ENCODE peak calls at places on chromosomes 6 and 20, in four cellular contexts. G, A, B and S are unnamed samples. For H3K9me2, the result is how much of the 10 kb centered on the place peaks cover.

GRCh38 chr20:9422335-9422734 is 92.1 kb upstream of the LAMP5 start:
- DNase-seq in B (no peak), G (no peak), A (no peak), S (no peak)

GRCh38 chr6:17932362-17932852 is 55.0 kb downstream of the KIF13A start:
- DNase-seq in A (no peak), B (peak), G (peak), S (no peak)

GRCh38 chr6:110529355-110529754 is 52.9 kb upstream of the SLC22A16 start:
- DNase-seq in B (no peak), G (no peak), A (no peak), S (no peak)

GRCh38 chr20:23205656-23206055 is 119.5 kb upstream of the CD93 start:
- DNase-seq in G (peak), A (peak), B (no peak), S (no peak)

GRCh38 chr6:114140416-114140815 is 169.5 kb upstream of the HDAC2 start:
- DNase-seq in A (no peak), G (no peak), B (no peak), S (no peak)

GRCh38 chr6:135210632-135211305 is 29.7 kb downstream of the MYB start:
- DNase-seq in B (no peak), A (no peak), G (no peak), S (no peak)

GRCh38 chr6:79071547-79071946 is 6.5 kb downstream of the PHIP start:
- DNase-seq in B (no peak), A (no peak), G (no peak), S (no peak)

GRCh38 chr6:52546192-52546591 is 30.7 kb downstream of the TRAM2 start:
- DNase-seq in B (no peak), G (no peak), A (no peak), S (no peak)

GRCh38 chr20:38050691-38051090 is 17.1 kb downstream of the RPRD1B start:
- DNase-seq in A (no peak), G (no peak), B (no peak), S (no peak)

GRCh38 chr6:54173084-54173483 is 61.8 kb downstream of the MLIP start:
- DNase-seq in G (no peak), A (no peak), B (no peak), S (no peak)

GRCh38 chr20:23630392-23630849 is 7.3 kb downstream of the CST3 start:
- DNase-seq in G (no peak), B (no peak), A (no peak), S (no peak)

GRCh38 chr20:6780414-6780813 is 12.9 kb downstream of the BMP2 start:
- DNase-seq in A (no peak), G (no peak), B (no peak), S (no peak)

GRCh38 chr6:133978896-133979240 is 25.8 kb downstream of the TBPL1 start:
- DNase-seq in G (no peak), A (no peak), B (no peak), S (no peak)

GRCh38 chr6:40881501-40881900 is 157.5 kb downstream of the UNC5CL start:
- DNase-seq in A (no peak), B (no peak), G (no peak), S (no peak)

GRCh38 chr6:40887079-40887822 is 151.8 kb downstream of the UNC5CL start:
- DNase-seq in G (no peak), A (peak), B (no peak), S (no peak)

GRCh38 chr6:40879169-40879568 is 159.9 kb downstream of the UNC5CL start:
- DNase-seq in G (no peak), A (no peak), B (no peak), S (no peak)

GRCh38 chr6:40885139-40885774 is 153.8 kb downstream of the UNC5CL start:
- DNase-seq in A (no peak), B (no peak), G (no peak), S (no peak)

GRCh38 chr6:40882321-40882720 is 156.7 kb downstream of the UNC5CL start:
- DNase-seq in A (no peak), G (peak), B (no peak), S (no peak)
- H3K9me2 ChIP-seq in A (under half), G (under half), B (under half), S (under half)

DNA sequence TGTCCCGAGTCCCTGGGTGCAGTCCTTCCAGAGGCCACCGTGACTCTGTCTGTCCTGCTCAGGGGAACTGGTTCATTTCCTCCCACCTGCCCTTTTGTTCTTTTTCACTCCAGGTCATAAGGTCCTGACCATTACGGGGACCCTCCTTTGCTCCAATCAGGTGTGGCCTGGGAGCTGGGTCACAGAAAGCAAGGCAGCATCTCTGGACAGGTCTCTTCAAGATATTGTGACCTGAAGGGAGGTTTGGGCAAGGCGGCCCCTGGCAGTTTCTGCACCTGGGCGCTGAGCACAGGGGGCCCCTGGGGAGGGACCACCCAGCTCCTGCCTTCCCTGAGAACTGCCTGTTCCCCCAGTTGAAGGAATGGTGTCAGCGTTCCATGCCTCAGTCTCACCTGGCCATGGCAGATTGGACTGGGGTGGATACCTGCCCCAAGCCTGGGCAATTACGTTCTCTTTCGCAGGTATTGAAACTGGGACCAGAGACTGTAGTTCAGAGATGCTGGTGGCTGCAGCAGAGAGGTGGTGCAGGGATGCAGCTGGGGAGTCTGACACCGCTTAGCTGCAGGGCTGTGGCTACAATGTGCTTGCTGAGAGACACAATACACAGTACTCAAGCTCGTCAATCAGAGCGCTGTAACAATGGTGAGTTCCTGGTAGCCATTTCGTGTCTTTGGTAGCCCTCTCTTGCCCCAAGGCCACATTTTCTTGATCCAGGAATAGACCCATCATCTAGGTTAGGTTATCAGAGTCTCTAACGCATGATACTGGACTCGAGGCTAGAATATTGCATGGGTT is 15.6 kb upstream of the NELFCD start:
- DNase-seq in G (no peak), A (no peak), B (no peak), S (no peak)
- H3K9me2 ChIP-seq in G (under half), A (under half), B (under half), S (under half)

GRCh38 chr6:157492249-157492648 is 111.3 kb downstream of the ZDHHC14 start:
- DNase-seq in B (no peak), A (no peak), G (no peak), S (no peak)

GRCh38 chr6:157493576-157493975 is 112.6 kb downstream of the ZDHHC14 start:
- DNase-seq in B (no peak), A (no peak), G (no peak), S (no peak)

GRCh38 chr6:157493173-157493572 is 112.2 kb downstream of the ZDHHC14 start:
- DNase-seq in A (no peak), B (no peak), G (no peak), S (no peak)

GRCh38 chr6:157492741-157493140 is 111.8 kb downstream of the ZDHHC14 start:
- DNase-seq in G (no peak), A (no peak), B (no peak), S (no peak)

DNA sequence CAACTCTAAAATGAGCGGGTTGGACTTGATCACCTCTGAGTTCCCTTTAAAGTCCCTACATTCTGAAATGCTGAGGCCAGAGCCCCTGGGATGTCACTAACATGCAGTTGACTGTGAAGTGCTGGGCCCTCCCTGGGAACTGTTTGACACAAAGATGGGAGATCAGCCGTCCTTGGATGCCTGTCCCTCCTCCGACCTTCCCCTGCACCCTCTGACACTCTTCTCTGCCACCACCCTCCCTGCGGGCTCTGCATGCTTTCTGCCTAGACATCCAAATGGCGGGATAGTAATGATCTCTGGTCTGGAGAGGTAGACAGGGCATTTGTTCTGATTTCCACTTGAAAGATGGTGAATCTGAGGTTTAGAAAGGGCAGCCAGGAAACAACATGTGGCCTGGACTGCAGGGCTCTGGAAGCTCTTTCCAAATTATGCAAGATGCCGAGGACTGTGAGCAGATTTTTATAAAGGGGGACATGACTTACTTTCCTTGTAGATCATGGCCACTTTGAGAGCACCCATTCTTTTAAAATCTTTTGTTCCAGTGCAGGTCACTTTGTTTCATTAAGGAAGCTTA is 113.2 kb downstream of the ZDHHC14 start:
- DNase-seq in A (no peak), G (no peak), B (no peak), S (no peak)
- H3K9me2 ChIP-seq in A (under half), G (under half), B (under half), S (under half)

GRCh38 chr6:138085839-138086222 is 21.4 kb downstream of the PERP start:
- DNase-seq in B (no peak), A (no peak), G (no peak), S (no peak)
- H3K9me2 ChIP-seq in B (under half), A (under half), G (under half), S (under half)